ENCODE peak calls at places on chromosomes 16 and 17, in seven cellular contexts. O is activated T-helper 2 cell treated with anti-CD3 and anti-CD28 coated beads, Interferon-gamma antibody, Interleukin-2, Interleukin-4, amounts not matched to agents 10 μg/mL and 5 μg/mL and 100 μg/mL, durations not matched to agents 14 hours and 24 hours and 36 hours; F is dermis blood vessel endothelial cell; L is NCI-H1436; Z is fibroblast of villous mesenchyme; J is frontal cortex; S is ELR. U is an unnamed sample.

GRCh38 chr16:856811-857210 is 56.3 kb upstream of the GNG13 start:
- DNase-seq in O (no peak), F (no peak), L (no peak), Z (no peak), J (no peak), S (no peak), U (no peak)

GRCh38 chr17:16286009-16286946 is 67.0 kb downstream of the CENPV start:
- DNase-seq in O (peak; percentile 79), F (peak; percentile 96), L (no peak), Z (peak; percentile 98), J (no peak), S (peak; percentile 99), U (peak; percentile 89)

GRCh38 chr17:489758-490329 is 137.2 kb upstream of the RPH3AL start:
- DNase-seq in O (peak; percentile 77), F (peak; percentile 54), L (no peak), Z (peak; percentile 52), J (no peak), S (peak; percentile 73), U (peak; percentile 71)

GRCh38 chr17:80724723-80725388 is 180.2 kb downstream of the RPTOR start:
- DNase-seq in O (no peak), F (peak; percentile 13), L (no peak), Z (peak; percentile 89), J (no peak), S (peak; percentile 86), U (no peak)

GRCh38 chr16:88532434-88533241 is 37.6 kb upstream of the ZC3H18 start:
- DNase-seq in O (no peak), F (no peak), L (no peak), Z (no peak), J (no peak), S (no peak), U (no peak)

GRCh38 chr17:59298512-59298911 is 32.9 kb upstream of the YPEL2 start:
- DNase-seq in O (no peak), F (no peak), L (no peak), Z (no peak), J (no peak), S (no peak), U (no peak)

GRCh38 chr17:28912281-28912937 is 9.5 kb upstream of the DHRS13 start:
- DNase-seq in O (no peak), F (peak; percentile 85), L (no peak), Z (no peak), J (no peak), S (no peak), U (no peak)

GRCh38 chr16:85068746-85069145 is 41.2 kb downstream of the KIAA0513 start:
- DNase-seq in O (no peak), F (no peak), L (no peak), Z (no peak), J (no peak), S (no peak), U (no peak)

GRCh38 chr16:67884684-67885083 is at the start of gene NRN1L:
- DNase-seq in O (no peak), F (peak; percentile 51), L (peak; percentile 83), Z (peak; percentile 90), J (peak; percentile 83), S (peak; percentile 95), U (no peak)

GRCh38 chr16:84332975-84333684 is 35.2 kb upstream of the ATP2C2 start:
- DNase-seq in O (no peak), F (no peak), L (no peak), Z (no peak), J (no peak), S (no peak), U (no peak)

GRCh38 chr16:82152641-82153094 is 17.4 kb downstream of the MPHOSPH6 start:
- DNase-seq in O (no peak), F (no peak), L (no peak), Z (peak; percentile 99), J (no peak), S (peak; percentile 28), U (no peak)

GRCh38 chr16:6836771-6837170 is 495.9 kb upstream of the RBFOX1 start:
- DNase-seq in O (no peak), F (no peak), L (no peak), Z (no peak), J (no peak), S (no peak), U (no peak)

GRCh38 chr17:50904522-50905459 is 38.6 kb upstream of the TOB1 start:
- DNase-seq in O (no peak), F (no peak), L (peak; percentile 64), Z (no peak), J (no peak), S (no peak), U (no peak)

GRCh38 chr17:48413613-48414405 is 16.2 kb downstream of the SKAP1 start:
- DNase-seq in O (no peak), F (no peak), L (no peak), Z (no peak), J (no peak), S (no peak), U (no peak)

GRCh38 chr16:48300391-48300856 is 53.1 kb upstream of the ABCC11 start:
- DNase-seq in O (no peak), F (no peak), L (no peak), Z (peak; percentile 89), J (no peak), S (no peak), U (no peak)

GRCh38 chr17:3935140-3935542 is 18.9 kb upstream of the P2RX1 start:
- DNase-seq in O (no peak), F (peak; percentile 92), L (peak; percentile 23), Z (peak; percentile 77), J (no peak), S (peak; percentile 70), U (no peak)

GRCh38 chr16:17370233-17371013 is 100.3 kb downstream of the XYLT1 start:
- DNase-seq in O (no peak), F (peak; percentile 37), L (no peak), Z (no peak), J (no peak), S (no peak), U (peak; percentile 35)

GRCh38 chr16:66670691-66671090 is 25.9 kb downstream of the CMTM4 start:
- DNase-seq in O (no peak), F (no peak), L (no peak), Z (no peak), J (no peak), S (no peak), U (no peak)

GRCh38 chr16:28826141-28826540 is 3.3 kb downstream of the ATXN2L start:
- DNase-seq in O (no peak), F (peak; percentile 55), L (no peak), Z (no peak), J (no peak), S (peak; percentile 60), U (no peak)

GRCh38 chr17:16989953-16990860 is 18.3 kb upstream of the TNFRSF13B start:
- DNase-seq in O (no peak), F (no peak), L (no peak), Z (peak; percentile 41), J (no peak), S (peak; percentile 79), U (no peak)

U was measured in T-helper 2 cell treated with Interferon-gamma antibody and Interleukin-4, amounts not matched to agents 5 μg/mL and 100 μg/mL, for 36 hours.